ENCODE peak calls at places on chromosomes 11 and 22, in six cellular contexts. P, H, O, Z, W and C are unnamed samples.

GRCh38 chr11:102810943-102811528 is 13.1 kb upstream of the MMP1 start:
- DNase-seq in Z (no peak), O (peak; percentile 12), W (no peak), H (no peak), P (no peak), C (no peak)

GRCh38 chr11:57217053-57217452 is 20.0 kb downstream of the APLNR start:
- DNase-seq in O (no peak), H (no peak), W (no peak), Z (no peak), P (no peak), C (no peak)

GRCh38 chr11:1714908-1715885 is 18.2 kb downstream of the KRTAP5-6 start:
- DNase-seq in H (no peak), P (no peak), Z (peak; percentile 57), W (no peak), O (no peak), C (no peak)

GRCh38 chr11:60485987-60486386 is 6.6 kb upstream of the MS4A12 start:
- DNase-seq in O (peak; percentile 37), Z (no peak), H (peak; percentile 56), P (no peak), W (peak; percentile 80), C (peak; percentile 90)

GRCh38 chr11:127925430-127925829 is 661.9 kb downstream of the ETS1 start:
- DNase-seq in P (no peak), H (no peak), W (no peak), Z (no peak), O (no peak), C (no peak)

GRCh38 chr11:110032957-110033570 is 60.1 kb upstream of the ZC3H12C start:
- DNase-seq in O (no peak), W (no peak), H (no peak), Z (no peak), P (no peak), C (no peak)

GRCh38 chr11:19868871-19869270 is 156.2 kb downstream of the NAV2 start:
- DNase-seq in W (no peak), P (no peak), Z (no peak), O (no peak), H (no peak), C (no peak)

GRCh38 chr11:37343279-37343678 is 745.2 kb upstream of the RAG2 start:
- DNase-seq in O (no peak), W (no peak), Z (no peak), H (no peak), P (no peak), C (no peak)

GRCh38 chr11:17371614-17372013 is 16.8 kb downstream of the KCNJ11 start:
- DNase-seq in O (peak; percentile 58), P (no peak), H (no peak), W (no peak), Z (no peak), C (no peak)

GRCh38 chr11:43517518-43517917 is 158.8 kb downstream of the TTC17 start:
- DNase-seq in Z (no peak), W (no peak), H (no peak), O (no peak), P (no peak), C (no peak)

DNA sequence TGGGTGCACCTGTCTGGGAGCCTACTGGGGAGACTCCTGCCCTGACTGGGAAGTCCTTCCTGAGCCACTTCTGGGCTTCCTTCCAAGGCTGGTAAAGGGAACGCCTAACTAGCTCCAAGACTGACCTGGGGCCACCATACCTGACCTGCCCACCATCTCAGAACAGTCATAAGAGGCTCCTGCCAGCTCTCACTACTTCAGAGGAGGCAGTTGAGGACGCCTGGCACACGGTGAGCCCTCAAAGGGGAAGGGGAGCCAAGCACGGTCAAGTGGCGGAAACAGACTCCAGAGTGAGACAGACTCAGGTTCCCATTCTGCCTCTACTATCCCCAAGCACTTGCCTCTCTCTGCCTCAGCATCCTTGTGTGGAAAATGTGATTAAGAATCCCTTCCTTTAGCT is 7.6 kb downstream of the MCAT start:
- DNase-seq in Z (no peak), O (no peak), W (no peak), H (no peak), P (no peak), C (no peak)
- TF ChIP-seq CTCF in Z (no peak), O (no peak), W (no peak), H (no peak), P (no peak), C (no peak)

GRCh38 chr22:28505416-28506156 is 174.1 kb downstream of the TTC28 start:
- DNase-seq in O (no peak), P (no peak), H (no peak), W (peak; percentile 42), Z (no peak), C (no peak)
- H3K4me3 ChIP-seq in O (no peak overlapping the region), P (peak overlapping the region; percentile 39), H (no peak overlapping the region), W (no peak overlapping the region), Z (no peak overlapping the region), C (no peak overlapping the region)

GRCh38 chr11:113540416-113541330 is 65.5 kb upstream of the DRD2 start:
- DNase-seq in H (no peak), O (no peak), Z (no peak), P (no peak), W (peak; percentile 85), C (no peak)
- TF ChIP-seq CTCF in H (peak; percentile 6), O (no peak), Z (no peak), P (no peak), W (peak; percentile 68), C (no peak)

GRCh38 chr22:45933503-45934167 is 43.3 kb downstream of the WNT7B start:
- DNase-seq in W (no peak), H (no peak), P (no peak), O (no peak), Z (no peak), C (no peak)

GRCh38 chr22:45932066-45932465 is 44.9 kb downstream of the WNT7B start:
- DNase-seq in Z (no peak), H (no peak), W (no peak), O (no peak), P (no peak), C (no peak)

GRCh38 chr22:45935573-45935972 is 41.4 kb downstream of the WNT7B start:
- DNase-seq in O (no peak), Z (no peak), H (no peak), W (no peak), P (no peak), C (no peak)

GRCh38 chr22:45934168-45934564 is 42.8 kb downstream of the WNT7B start:
- DNase-seq in Z (no peak), O (no peak), P (no peak), H (no peak), W (no peak), C (no peak)

DNA sequence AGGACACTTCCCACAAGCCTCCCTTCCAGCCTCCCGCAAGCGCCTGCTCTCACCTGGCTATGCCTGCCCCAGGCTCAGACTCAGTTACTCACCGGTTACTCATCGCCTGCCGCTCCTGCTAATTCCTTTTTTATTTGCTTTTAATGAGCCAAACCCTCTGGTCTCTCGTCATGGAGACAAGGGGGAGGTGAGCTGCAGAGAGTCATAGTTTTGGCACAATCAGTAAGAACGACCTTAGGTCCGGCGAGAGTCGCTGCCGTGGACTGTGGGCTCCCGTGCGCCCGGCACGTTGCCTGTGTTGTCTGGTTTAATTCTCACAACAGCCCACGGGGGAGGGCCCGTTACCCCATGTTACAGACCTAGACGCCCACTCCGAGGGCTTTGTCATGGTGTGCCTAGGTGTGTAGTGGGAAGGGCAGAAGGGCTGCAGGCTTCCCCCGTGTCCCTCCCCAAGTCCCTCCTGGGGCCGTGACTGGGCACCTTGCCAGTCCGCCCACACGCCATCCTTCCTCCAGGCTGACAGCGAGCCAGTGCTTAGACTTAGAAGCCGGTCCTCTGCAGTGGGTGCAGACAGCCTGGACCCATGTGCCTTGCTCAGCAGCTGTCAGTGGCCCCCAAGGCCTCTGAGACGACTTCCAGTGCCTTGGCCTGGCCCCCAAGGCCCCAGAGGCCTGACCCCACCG is 42.2 kb downstream of the WNT7B start:
- DNase-seq in O (peak; percentile 92), Z (no peak), H (no peak), P (peak; percentile 8), W (no peak), C (no peak)
- H3K4me3 ChIP-seq in O (peak overlapping the region; percentile 34), Z (no peak overlapping the region), H (no peak overlapping the region), P (peak overlapping the region; percentile 47), W (no peak overlapping the region), C (no peak overlapping the region)

GRCh38 chr11:2819316-2819715 is 66.3 kb downstream of the CDKN1C start:
- DNase-seq in O (no peak), Z (no peak), H (no peak), W (no peak), P (no peak), C (no peak)
- TF ChIP-seq CTCF in O (no peak), Z (no peak), H (no peak), W (no peak), P (no peak), C (no peak)

GRCh38 chr22:46674367-46674781 is 54.2 kb downstream of the GRAMD4 start:
- DNase-seq in H (peak; percentile 62), W (no peak), Z (peak; percentile 95), O (no peak), P (no peak), C (no peak)
- H3K4me3 ChIP-seq in H (no peak overlapping the region), W (no peak overlapping the region), Z (no peak overlapping the region), O (no peak overlapping the region), P (no peak overlapping the region), C (no peak overlapping the region)